ENCODE peak calls at places on chromosomes 12 and 14, in nine cellular contexts. T is anterior cingulate cortex; Y is Caco-2; M is M059J; N is NCI-H1092; J is activated CD4-positive, alpha-beta T cell treated with anti-CD3 and anti-CD28 coated beads, Interleukin-2, amount 50 U/mL, for 24 hours; P is activated gamma-delta T cell; X is mucosa of descending colon; I is Kasumi-1. O is an unnamed sample.
A peak's percentile ranks its signal among the peaks of the same experiment; 100 is the strongest.

GRCh38 chr14:52961060-52961639 is 10.3 kb upstream of the FERMT2 start:
- DNase-seq in J (no peak), I (peak; percentile 73), T (no peak), X (peak; percentile 54), N (peak; percentile 57), P (no peak), M (peak; percentile 70), Y (peak; percentile 67), O (peak; percentile 17)

GRCh38 chr12:43937947-43938346 is 102.1 kb downstream of the TMEM117 start:
- DNase-seq in Y (peak; percentile 53), J (no peak), I (peak; percentile 11), T (no peak), M (no peak), X (no peak), P (no peak), N (no peak), O (no peak)

GRCh38 chr12:23596568-23596967 is 352.9 kb downstream of the SOX5 start:
- DNase-seq in I (no peak), J (no peak), X (no peak), M (no peak), Y (no peak), N (no peak), P (no peak), T (no peak), O (no peak)

GRCh38 chr12:123286997-123287396 is 15.3 kb upstream of the CDK2AP1 start:
- DNase-seq in T (no peak), X (no peak), I (no peak), N (no peak), M (peak; percentile 28), J (no peak), Y (no peak), P (no peak), O (no peak)

GRCh38 chr14:84465890-84466289 is 1064.1 kb upstream of the FLRT2 start:
- DNase-seq in P (no peak), X (no peak), M (peak; percentile 1), Y (no peak), N (no peak), J (no peak), I (no peak), T (no peak), O (no peak)

GRCh38 chr12:15522574-15523187 is 200.4 kb downstream of the PTPRO start:
- DNase-seq in P (no peak), X (no peak), I (peak; percentile 11), Y (peak; percentile 48), M (peak; percentile 50), J (no peak), N (peak; percentile 60), T (no peak), O (no peak)

GRCh38 chr12:52644078-52644415 is 8.0 kb downstream of the KRT2 start:
- DNase-seq in X (no peak), Y (no peak), N (no peak), J (no peak), M (no peak), T (no peak), I (no peak), P (no peak), O (no peak)

GRCh38 chr14:60067911-60068310 is 23.8 kb upstream of the PCNX4 start:
- DNase-seq in I (no peak), P (no peak), N (no peak), J (no peak), M (no peak), X (no peak), Y (no peak), T (no peak), O (no peak)

GRCh38 chr14:81062816-81063215 is 107.4 kb downstream of the TSHR start:
- DNase-seq in X (no peak), M (peak; percentile 1), N (no peak), T (no peak), J (no peak), Y (peak; percentile 41), I (peak; percentile 70), P (no peak), O (no peak)

GRCh38 chr14:55306938-55307589 is 35.8 kb downstream of the FBXO34 start:
- DNase-seq in J (no peak), T (no peak), P (no peak), M (no peak), I (no peak), Y (no peak), X (peak; percentile 62), N (no peak), O (no peak)

GRCh38 chr14:64444984-64445845 is 20.1 kb upstream of the AKAP5 start:
- DNase-seq in Y (no peak), N (no peak), X (peak; percentile 41), T (no peak), P (no peak), J (no peak), M (peak; percentile 84), I (peak; percentile 56), O (no peak)

GRCh38 chr14:55151601-55152000 is 22.5 kb downstream of the LGALS3 start:
- DNase-seq in M (no peak), I (no peak), X (no peak), P (no peak), T (no peak), N (no peak), J (no peak), Y (no peak), O (no peak)